ENCODE peak calls at places on chromosome 15, in nine cellular contexts. C is type B pancreatic cell, P is psoas muscle, J is AG09319, Q is mesothelial cell of epicardium, A is left ventricle myocardium inferior, F is CD14-positive monocyte, I is fibroblast of the aortic adventitia, U is Caco-2. D is an unnamed sample.

GRCh38 chr15:69755571-69756310 is 303.1 kb downstream of the RPLP1 start:
- DNase-seq in C (no peak), P (no peak), J (no peak), Q (no peak), A (peak), F (peak), I (peak), U (no peak), D (no peak)

GRCh38 chr15:31554261-31554660 is 227.6 kb downstream of the KLF13 start:
- DNase-seq in C (no peak), P (peak), J (peak), Q (no peak), A (peak), F (no peak), I (peak), U (no peak), D (no peak)

GRCh38 chr15:25178835-25179672 is 224.3 kb downstream of the SNRPN start:
- DNase-seq in C (no peak), P (peak), J (no peak), Q (peak), A (peak), F (peak), I (no peak), U (peak), D (no peak)

GRCh38 chr15:65832549-65833364 is 36.5 kb upstream of the RAB11A start:
- DNase-seq in C (peak), P (peak), J (peak), Q (no peak), A (peak), F (peak), I (peak), U (peak), D (peak)

GRCh38 chr15:65856821-65857455 is 12.4 kb upstream of the RAB11A start:
- DNase-seq in C (no peak), P (peak), J (no peak), Q (peak), A (peak), F (peak), I (peak), U (peak), D (peak)

GRCh38 chr15:45884755-45885445 is 250.1 kb downstream of the SQOR start:
- DNase-seq in C (no peak), P (peak), J (no peak), Q (no peak), A (no peak), F (no peak), I (no peak), U (no peak), D (no peak)

GRCh38 chr15:56752986-56753385 is 19.7 kb upstream of the ZNF280D start:
- DNase-seq in C (no peak), P (no peak), J (no peak), Q (no peak), A (no peak), F (no peak), I (peak), U (no peak), D (no peak)

GRCh38 chr15:69421498-69421897 is 7.3 kb downstream of the KIF23 start:
- DNase-seq in C (no peak), P (no peak), J (no peak), Q (no peak), A (no peak), F (no peak), I (peak), U (no peak), D (no peak)

GRCh38 chr15:31925541-31925940 is 104.8 kb upstream of the CHRNA7 start:
- DNase-seq in C (no peak), P (no peak), J (no peak), Q (no peak), A (no peak), F (no peak), I (no peak), U (no peak), D (no peak)

GRCh38 chr15:100133001-100133400 is 208.8 kb downstream of the ADAMTS17 start:
- DNase-seq in C (no peak), P (no peak), J (no peak), Q (no peak), A (no peak), F (no peak), I (no peak), U (no peak), D (no peak)

GRCh38 chr15:100133981-100134711 is 207.6 kb downstream of the ADAMTS17 start:
- DNase-seq in C (no peak), P (no peak), J (no peak), Q (no peak), A (no peak), F (no peak), I (no peak), U (no peak), D (no peak)

GRCh38 chr15:100132309-100132708 is 209.5 kb downstream of the ADAMTS17 start:
- DNase-seq in C (no peak), P (no peak), J (no peak), Q (no peak), A (no peak), F (no peak), I (no peak), U (no peak), D (no peak)

GRCh38 chr15:100129677-100130076 is 212.1 kb downstream of the ADAMTS17 start:
- DNase-seq in C (no peak), P (no peak), J (no peak), Q (no peak), A (no peak), F (no peak), I (no peak), U (no peak), D (no peak)

DNA sequence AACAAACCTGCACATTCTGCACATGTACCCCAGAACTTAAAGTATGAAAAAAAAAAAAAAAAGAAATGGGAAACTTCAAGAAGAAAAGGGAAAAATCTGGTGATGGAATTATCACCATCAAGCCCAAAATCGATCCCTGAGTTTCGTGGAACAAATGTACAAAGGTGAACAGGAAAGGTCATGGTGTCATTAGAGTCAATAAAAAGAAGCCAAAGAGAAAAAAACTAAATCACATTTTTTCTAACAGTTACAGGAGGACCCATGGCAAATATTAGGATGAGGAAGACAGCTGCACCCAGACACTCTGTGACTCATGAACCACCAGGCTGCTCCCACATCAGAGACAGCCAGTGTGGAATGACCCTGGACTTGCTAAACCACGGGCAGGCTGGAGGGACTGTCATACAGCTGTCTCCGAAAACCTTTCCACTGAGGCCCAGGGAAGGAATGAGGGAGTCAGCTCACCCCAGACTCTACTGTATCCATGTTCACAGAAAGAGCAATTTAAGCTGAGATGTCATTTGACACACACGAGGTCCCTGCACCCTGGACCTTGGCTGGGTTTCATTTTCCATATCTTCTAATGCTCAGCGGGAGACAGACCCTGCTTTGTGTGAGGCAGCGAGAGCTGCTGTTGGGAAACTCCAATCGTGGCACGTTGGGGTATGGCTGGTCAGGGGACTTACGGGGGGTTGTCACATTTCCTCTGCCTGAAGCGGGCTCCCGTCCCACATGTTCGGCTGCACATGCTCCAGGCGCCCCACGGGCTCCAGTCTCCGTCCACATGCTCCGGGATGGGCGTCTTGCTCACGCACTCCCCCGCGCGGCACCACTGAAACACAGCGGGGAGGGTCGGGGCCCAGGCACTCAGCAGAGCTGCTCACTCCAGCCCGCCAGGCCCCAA is 210.2 kb downstream of the ADAMTS17 start:
- DNase-seq in C (no peak), P (no peak), J (no peak), Q (peak), A (peak), F (no peak), I (no peak), U (no peak), D (peak)
- TF ChIP-seq CTCF in C (peak), P (peak), J (no peak), Q (no peak), A (peak), F (no peak), I (no peak), U (no peak), D (no peak)

DNA sequence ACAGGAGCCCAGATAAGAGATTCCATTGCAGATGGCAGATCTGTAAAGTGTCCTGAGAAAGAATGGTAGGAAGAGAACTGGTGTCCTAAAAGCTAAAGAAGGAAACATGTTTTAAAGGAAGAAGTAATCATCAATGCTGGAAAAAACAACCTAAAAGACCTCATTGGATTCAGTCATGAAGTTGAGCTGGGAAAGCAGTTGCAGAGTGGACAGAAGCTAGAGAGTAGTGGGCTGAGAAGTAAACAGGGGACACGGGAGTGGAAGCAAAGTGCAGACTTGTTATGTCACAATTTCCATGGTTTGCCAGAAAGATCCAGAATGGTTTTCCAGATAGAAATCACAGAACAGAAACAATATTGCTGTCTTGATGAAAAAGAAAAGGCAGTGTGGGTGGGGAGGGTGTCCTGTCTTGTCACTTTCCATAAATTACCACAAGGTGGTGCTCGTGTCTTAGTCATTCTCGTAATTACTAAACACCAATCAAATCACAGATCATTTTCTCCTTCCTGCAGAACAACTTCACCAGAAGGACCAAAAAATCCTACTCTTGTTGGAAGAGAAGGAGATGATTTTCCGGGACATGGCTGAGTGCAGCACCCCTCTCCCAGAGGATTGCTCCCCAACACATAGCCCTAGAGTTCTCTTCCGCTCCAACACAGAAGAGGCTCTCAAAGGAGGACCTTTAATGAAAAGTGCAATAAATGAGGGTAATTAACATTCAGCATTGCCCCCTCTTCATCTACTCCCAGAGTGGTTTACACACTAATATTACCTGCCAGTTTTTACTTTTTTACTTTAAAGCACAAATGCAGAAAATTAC is 64.5 kb downstream of the KLHL25 start:
- DNase-seq in C (no peak), P (no peak), J (no peak), Q (no peak), A (no peak), F (no peak), I (peak), U (no peak), D (peak)
- TF ChIP-seq CTCF in C (peak), P (peak), J (peak), Q (peak), A (peak), F (peak), I (peak), U (peak), D (peak)

GRCh38 chr15:72074335-72075060 is 43.5 kb downstream of the MYO9A start:
- DNase-seq in C (no peak), P (no peak), J (no peak), Q (no peak), A (no peak), F (no peak), I (no peak), U (no peak), D (no peak)

GRCh38 chr15:72063186-72063585 is 54.8 kb downstream of the MYO9A start:
- DNase-seq in C (no peak), P (no peak), J (no peak), Q (no peak), A (no peak), F (no peak), I (no peak), U (no peak), D (no peak)

GRCh38 chr15:72070817-72071447 is 47.0 kb downstream of the MYO9A start:
- DNase-seq in C (no peak), P (no peak), J (no peak), Q (no peak), A (no peak), F (no peak), I (no peak), U (no peak), D (no peak)

GRCh38 chr15:72068826-72069225 is 49.1 kb downstream of the MYO9A start:
- DNase-seq in C (no peak), P (no peak), J (no peak), Q (no peak), A (no peak), F (no peak), I (no peak), U (no peak), D (no peak)
- TF ChIP-seq CTCF in C (no peak), P (no peak), J (no peak), Q (no peak), A (no peak), F (no peak), I (no peak), U (no peak), D (no peak)

GRCh38 chr15:37102315-37103021 is 2.1 kb upstream of the MEIS2 start:
- DNase-seq in C (no peak), P (no peak), J (no peak), Q (peak), A (no peak), F (no peak), I (peak), U (no peak), D (peak)

GRCh38 chr15:37101634-37102314 is 1.4 kb upstream of the MEIS2 start:
- DNase-seq in C (peak), P (peak), J (peak), Q (peak), A (peak), F (no peak), I (peak), U (peak), D (peak)

GRCh38 chr15:37099321-37100108 is 834 bp downstream of the MEIS2 start:
- DNase-seq in C (no peak), P (peak), J (no peak), Q (peak), A (no peak), F (no peak), I (peak), U (peak), D (no peak)

GRCh38 chr15:37098468-37099320 is 1.7 kb downstream of the MEIS2 start:
- DNase-seq in C (no peak), P (peak), J (no peak), Q (peak), A (peak), F (no peak), I (no peak), U (no peak), D (peak)

GRCh38 chr15:37100109-37100873 is at the start of gene MEIS2:
- DNase-seq in C (peak), P (peak), J (peak), Q (peak), A (peak), F (no peak), I (peak), U (peak), D (peak)
- TF ChIP-seq CTCF in C (no peak), P (no peak), J (no peak), Q (no peak), A (no peak), F (no peak), I (no peak), U (no peak), D (no peak)

GRCh38 chr15:88894348-88894818 is 961 bp downstream of the HAPLN3 start:
- DNase-seq in C (peak), P (peak), J (no peak), Q (peak), A (peak), F (no peak), I (no peak), U (no peak), D (peak)
- TF ChIP-seq CTCF in C (peak), P (peak), J (peak), Q (peak), A (peak), F (peak), I (peak), U (no peak), D (peak)

DNA sequence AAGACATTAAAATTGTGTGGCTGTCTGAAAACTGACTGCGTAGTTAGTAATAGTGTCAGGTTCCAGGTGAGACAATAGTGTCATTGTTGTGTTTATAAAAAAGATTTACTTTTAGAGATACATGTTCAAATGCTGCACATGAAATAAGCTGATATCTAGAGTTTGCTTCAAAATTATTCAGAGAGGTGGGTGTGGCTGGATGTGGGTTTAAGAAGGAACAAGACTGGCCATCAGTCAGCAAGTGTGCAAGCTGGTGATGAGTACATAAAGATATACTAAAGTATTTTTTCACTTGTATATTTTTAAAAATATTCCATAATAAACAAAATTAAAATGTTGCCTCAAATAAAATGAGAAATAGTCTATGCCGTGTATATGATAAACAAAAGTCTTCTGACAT is 190.6 kb downstream of the ARRDC4 start:
- DNase-seq in C (no peak), P (no peak), J (no peak), Q (no peak), A (no peak), F (no peak), I (no peak), U (no peak), D (no peak)
- TF ChIP-seq CTCF in C (no peak), P (no peak), J (no peak), Q (no peak), A (no peak), F (no peak), I (no peak), U (no peak), D (no peak)

D was measured in Calu3.